ENCODE peak calls at places on chromosome 13, in eight cellular contexts. N is fibroblast of lung, D is AG04450, Q is prostate gland, L is astrocyte, G is GM23248, U is thoracic aorta, R is left ventricle myocardium inferior. P is an unnamed sample. For H3K27me3, the result is how much of the 10 kb centered on the place peaks cover.

GRCh38 chr13:23469901-23470525 is 36.5 kb upstream of the SACS start:
- DNase-seq in G (peak), D (no peak), L (peak), U (no peak), Q (no peak), N (peak), R (no peak), P (no peak)

GRCh38 chr13:29583073-29583785 is 12.3 kb downstream of the SLC7A1 start:
- DNase-seq in N (peak), D (no peak), G (peak), U (no peak), R (no peak), Q (no peak), L (peak), P (peak)

GRCh38 chr13:73428137-73428536 is 369.3 kb downstream of the KLF5 start:
- DNase-seq in U (no peak), D (peak), L (peak), Q (no peak), G (peak), R (no peak), N (peak), P (peak)

GRCh38 chr13:30341815-30342570 is 34.6 kb upstream of the KATNAL1 start:
- DNase-seq in G (peak), R (peak), D (peak), Q (peak), N (peak), U (peak), L (peak), P (peak)

GRCh38 chr13:95317037-95317989 is 16.1 kb upstream of the ABCC4 start:
- DNase-seq in G (peak), D (no peak), R (peak), U (no peak), Q (no peak), L (peak), N (peak), P (no peak)

GRCh38 chr13:51148952-51149573 is 38.0 kb upstream of the C13orf42 start:
- DNase-seq in U (no peak), Q (peak), R (no peak), N (peak), G (peak), D (peak), L (peak), P (peak)

GRCh38 chr13:22278336-22278929 is 607.6 kb downstream of the FGF9 start:
- DNase-seq in D (peak), G (peak), U (no peak), R (peak), L (no peak), Q (peak), N (no peak), P (peak)

GRCh38 chr13:45941261-45941660 is 89.7 kb upstream of the SIAH3 start:
- DNase-seq in N (no peak), Q (no peak), L (no peak), D (no peak), U (no peak), G (no peak), R (no peak), P (no peak)

GRCh38 chr13:21476893-21477472 is 17.9 kb upstream of the ZDHHC20 start:
- DNase-seq in U (peak), R (peak), N (peak), G (peak), L (peak), D (peak), Q (peak), P (peak)

GRCh38 chr13:30107536-30108136 is 199.7 kb downstream of the KATNAL1 start:
- DNase-seq in U (no peak), N (no peak), G (peak), L (no peak), D (no peak), Q (no peak), R (no peak), P (peak)

GRCh38 chr13:73220966-73221720 is 162.3 kb downstream of the KLF5 start:
- DNase-seq in Q (no peak), U (no peak), D (no peak), N (peak), R (no peak), L (no peak), G (peak), P (peak)

GRCh38 chr13:45540864-45541263 is 74.7 kb downstream of the ERICH6B start:
- DNase-seq in L (no peak), D (no peak), U (no peak), N (no peak), R (no peak), G (no peak), Q (no peak), P (peak)

GRCh38 chr13:95512424-95512823 is 40.1 kb upstream of the CLDN10 start:
- DNase-seq in U (no peak), N (no peak), R (no peak), Q (no peak), G (no peak), D (no peak), L (no peak), P (no peak)

GRCh38 chr13:109725297-109725696 is 61.1 kb downstream of the IRS2 start:
- DNase-seq in L (no peak), N (no peak), U (no peak), G (no peak), R (no peak), Q (no peak), D (no peak), P (no peak)

GRCh38 chr13:27977476-27978300 is 8.6 kb upstream of the CDX2 start:
- DNase-seq in U (no peak), G (peak), R (no peak), D (no peak), Q (no peak), L (peak), N (no peak), P (no peak)

GRCh38 chr13:27979765-27980279 is 8.7 kb downstream of the URAD start:
- DNase-seq in Q (no peak), U (no peak), L (no peak), G (no peak), D (no peak), N (no peak), R (no peak), P (no peak)

GRCh38 chr13:27979001-27979643 is 9.4 kb downstream of the URAD start:
- DNase-seq in U (no peak), D (no peak), L (no peak), R (no peak), G (no peak), N (no peak), Q (no peak), P (no peak)

GRCh38 chr13:27976362-27977177 is 7.5 kb upstream of the CDX2 start:
- DNase-seq in Q (no peak), N (no peak), D (no peak), U (no peak), L (no peak), R (no peak), G (no peak), P (no peak)

DNA sequence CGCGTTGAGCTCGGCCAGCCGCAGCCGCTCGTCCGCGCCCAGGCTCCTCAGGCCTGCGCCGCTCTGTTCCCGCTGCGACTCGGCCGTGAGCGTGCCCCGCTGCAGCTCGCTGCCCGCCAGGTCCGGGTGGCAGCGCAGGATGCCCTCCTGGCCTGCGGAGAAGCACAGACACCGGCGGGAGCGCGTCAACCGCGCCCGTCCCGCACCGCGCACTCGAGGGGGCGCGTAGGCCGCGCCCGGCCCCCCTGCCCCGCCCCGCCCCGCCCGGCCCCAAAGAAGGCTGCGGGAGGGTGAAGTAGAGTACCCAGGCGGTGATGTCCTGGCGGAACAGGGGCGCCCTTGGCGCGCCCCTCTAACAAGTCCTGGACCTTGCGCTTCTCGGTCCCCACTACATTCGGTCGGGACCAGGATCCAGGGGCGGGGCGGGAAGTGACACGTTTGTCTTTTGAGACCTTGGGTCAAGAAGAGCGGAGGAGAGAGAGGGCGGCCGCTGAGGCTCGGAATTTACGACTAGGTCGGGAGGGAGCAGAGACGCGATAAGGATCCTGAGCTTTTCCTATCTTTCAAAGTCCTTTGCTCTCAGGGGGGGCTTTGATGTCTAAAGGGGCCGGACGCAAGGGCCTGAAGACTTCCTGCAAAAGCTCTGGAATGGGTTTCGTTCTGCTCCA is 9.3 kb upstream of the CDX2 start:
- DNase-seq in N (no peak), L (no peak), Q (no peak), D (no peak), G (no peak), U (no peak), R (no peak), P (no peak)
- H3K27me3 ChIP-seq in N (half or more), L (half or more), Q (half or more), D (half or more), G (half or more), U (under half), R (half or more), P (half or more)

DNA sequence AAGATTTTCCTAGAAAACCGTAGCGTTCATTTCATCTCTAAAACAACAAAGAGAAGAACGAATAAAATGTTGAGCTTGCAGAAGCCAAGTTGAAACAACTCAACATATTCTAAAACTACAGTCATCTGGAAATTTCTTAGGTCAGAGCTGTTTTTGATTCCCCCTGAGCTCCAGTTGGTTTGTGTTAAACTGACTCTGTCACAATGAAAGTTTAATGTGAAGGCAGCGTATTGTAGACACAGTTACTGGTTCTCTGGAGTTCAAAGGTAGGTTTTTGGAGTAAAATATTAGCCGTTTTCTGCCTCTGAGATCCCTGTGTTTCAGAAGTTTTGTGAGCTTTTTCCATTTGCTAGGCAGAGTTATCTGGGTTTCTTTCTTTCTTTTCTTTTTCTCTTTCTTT is 2.2 kb downstream of the ARHGEF7 start:
- DNase-seq in G (peak), U (no peak), R (no peak), D (no peak), N (no peak), L (no peak), Q (no peak), P (no peak)
- H3K27me3 ChIP-seq in G (under half), U (under half), R (under half), D (half or more), N (under half), L (under half), Q (under half), P (under half)

GRCh38 chr13:110799246-110800236 is 86.0 kb downstream of the ING1 start:
- DNase-seq in Q (no peak), D (peak), N (peak), U (no peak), R (no peak), G (peak), L (peak), P (no peak)
- H3K27me3 ChIP-seq in Q (under half), D (under half), N (under half), U (under half), R (half or more), G (under half), L (under half), P (under half)

DNA sequence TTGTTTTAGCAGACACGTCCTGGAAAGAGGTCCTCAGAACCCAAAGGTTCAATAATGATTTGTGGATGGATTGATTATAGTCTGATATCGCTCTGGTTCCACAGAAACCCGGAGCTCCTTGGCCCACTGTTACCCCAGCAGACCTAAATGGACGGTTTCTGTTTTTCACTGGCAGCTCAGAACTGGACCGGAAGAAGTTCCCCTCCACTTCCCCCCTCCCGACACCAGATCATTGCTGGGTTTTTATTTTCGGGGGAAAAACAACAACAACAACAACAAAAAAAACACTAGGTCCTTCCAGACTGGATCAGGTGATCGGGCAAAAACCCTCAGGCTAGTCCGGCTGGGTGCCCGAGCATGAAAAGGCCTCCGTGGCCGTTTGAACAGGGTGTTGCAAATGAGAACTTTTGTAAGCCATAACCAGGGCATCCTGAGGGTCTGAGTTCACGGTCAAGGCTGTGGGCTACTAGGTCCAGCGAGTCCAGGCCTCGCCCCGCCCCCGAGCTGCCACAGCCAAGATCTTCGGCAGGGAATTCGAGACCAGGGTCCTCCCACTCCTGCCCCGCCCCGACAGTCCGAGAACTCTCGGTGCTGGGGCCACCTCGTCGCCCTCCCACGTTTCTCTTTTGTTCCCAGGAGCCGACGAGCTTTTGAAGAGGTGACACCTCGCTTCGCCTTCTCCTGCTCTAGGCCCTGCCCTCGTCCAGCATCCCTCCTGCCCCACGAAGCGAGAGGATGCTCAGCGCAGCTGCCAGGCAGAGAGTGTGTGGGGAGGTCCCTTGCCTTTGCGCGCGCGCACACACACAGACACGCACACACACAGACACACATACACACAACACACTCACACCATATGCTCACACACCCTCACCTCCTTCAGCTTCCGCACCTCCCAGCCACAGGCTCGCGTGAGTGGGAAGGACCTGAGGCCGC is 8.7 kb downstream of the ZIC2 start:
- DNase-seq in Q (no peak), G (no peak), R (no peak), L (no peak), U (no peak), D (no peak), N (no peak), P (no peak)
- H3K27me3 ChIP-seq in Q (half or more), G (half or more), R (half or more), L (under half), U (half or more), D (half or more), N (half or more), P (half or more)

GRCh38 chr13:27952931-27953670 is 16.0 kb downstream of the CDX2 start:
- DNase-seq in Q (no peak), R (no peak), L (no peak), G (no peak), U (no peak), D (no peak), N (no peak), P (no peak)
- H3K27me3 ChIP-seq in Q (under half), R (half or more), L (under half), G (half or more), U (under half), D (under half), N (under half), P (under half)

DNA sequence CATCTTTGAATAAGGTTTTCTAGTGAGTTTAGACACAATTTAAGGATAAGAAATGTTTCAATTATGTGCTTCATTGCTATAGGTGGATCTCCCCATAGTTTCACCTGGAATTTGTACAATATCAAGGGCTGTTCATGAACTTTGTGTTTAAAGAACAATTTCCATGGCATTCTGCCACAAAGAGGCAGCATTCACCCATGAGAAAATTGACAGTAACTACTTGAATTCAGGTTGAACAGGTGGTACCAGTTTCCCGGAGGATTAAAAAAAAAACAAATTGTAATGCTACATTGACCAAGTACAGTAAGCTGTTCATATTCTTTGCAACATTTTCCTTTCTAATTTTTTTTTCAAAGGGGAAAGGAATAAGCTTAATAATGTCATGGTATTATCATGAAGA is 9.1 kb downstream of the SLITRK5 start:
- DNase-seq in R (no peak), U (no peak), L (no peak), G (no peak), N (no peak), Q (peak), D (no peak), P (peak)
- H3K27me3 ChIP-seq in R (under half), U (under half), L (under half), G (under half), N (under half), Q (under half), D (under half), P (under half)

DNA sequence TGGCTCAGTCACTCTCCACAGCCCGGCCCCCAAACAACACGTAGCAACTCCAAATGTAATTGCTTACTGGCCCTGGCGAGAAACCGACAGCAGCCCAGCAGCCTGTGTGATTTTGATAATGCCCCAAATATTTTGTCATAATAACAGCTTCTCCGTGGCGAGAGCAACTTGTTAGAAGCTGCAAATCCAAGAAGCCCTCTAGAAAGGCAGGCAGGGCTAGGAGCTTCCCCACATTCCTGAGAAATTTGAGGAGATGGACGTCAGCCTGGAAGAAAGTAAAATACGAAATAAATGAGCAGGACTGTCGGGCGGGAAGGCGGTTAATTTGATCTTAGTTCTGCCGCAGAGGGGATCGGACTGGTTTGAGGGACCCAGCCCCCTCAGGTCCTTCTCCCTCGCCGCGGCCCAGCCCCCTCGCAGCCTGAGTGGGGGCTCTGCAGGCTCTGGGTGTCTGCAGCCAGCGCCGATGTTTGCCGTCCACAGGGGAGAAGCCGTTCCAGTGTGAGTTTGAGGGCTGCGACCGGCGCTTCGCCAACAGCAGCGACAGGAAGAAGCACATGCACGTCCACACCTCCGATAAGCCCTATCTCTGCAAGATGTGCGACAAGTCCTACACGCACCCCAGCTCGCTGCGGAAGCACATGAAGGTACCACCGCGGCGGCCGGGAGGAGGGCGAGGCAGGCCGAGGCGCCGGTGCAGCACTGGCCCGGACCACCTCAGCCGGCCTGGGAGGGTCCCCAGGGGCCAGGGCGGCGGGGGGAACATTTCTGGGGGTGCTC is 3.1 kb downstream of the ZIC2 start:
- DNase-seq in N (no peak), U (no peak), D (no peak), Q (no peak), L (no peak), R (no peak), G (no peak), P (no peak)
- H3K27me3 ChIP-seq in N (half or more), U (half or more), D (half or more), Q (half or more), L (under half), R (half or more), G (half or more), P (half or more)